ENCODE peak calls at places on chromosomes 11 and 22, in six cellular contexts. M is HCT116, S is astrocyte, I is BE2C, Q is right cardiac atrium, Z is neural progenitor cell. K is an unnamed sample.

GRCh38 chr11:56783448-56784041 is 35.0 kb upstream of the OR9G4 start:
- DNase-seq in S (peak; percentile 29), I (no peak), Q (no peak), M (peak; percentile 52), Z (peak; percentile 90), K (peak; percentile 72)

GRCh38 chr22:45804319-45804985 is 132.8 kb downstream of the ATXN10 start:
- DNase-seq in I (no peak), M (no peak), S (no peak), Q (no peak), Z (no peak), K (no peak)

GRCh38 chr11:129639300-129639699 is 176.3 kb upstream of the TMEM45B start:
- DNase-seq in S (peak; percentile 99), Z (no peak), M (peak; percentile 96), Q (no peak), I (no peak), K (no peak)

GRCh38 chr11:57249384-57250319 is 12.6 kb upstream of the APLNR start:
- DNase-seq in S (peak; percentile 19), Q (peak; percentile 85), I (peak; percentile 58), Z (peak; percentile 74), M (peak; percentile 27), K (peak; percentile 50)

GRCh38 chr11:69444381-69445130 is 36.9 kb upstream of the LINC01488 start:
- DNase-seq in I (no peak), M (no peak), Z (peak; percentile 79), S (peak; percentile 90), Q (peak; percentile 85), K (no peak)

GRCh38 chr22:20392983-20393704 is 807 bp upstream of the ZNF74 start:
- DNase-seq in M (no peak), Z (no peak), Q (peak; percentile 64), I (no peak), S (no peak), K (no peak)

GRCh38 chr11:123511037-123511870 is 81.2 kb downstream of the GRAMD1B start:
- DNase-seq in M (peak; percentile 74), I (peak; percentile 97), Q (peak; percentile 92), Z (peak; percentile 95), S (peak; percentile 72), K (peak; percentile 85)

GRCh38 chr11:79471071-79471470 is 30.2 kb upstream of the TENM4 start:
- DNase-seq in Z (no peak), S (no peak), Q (no peak), I (no peak), M (no peak), K (no peak)

GRCh38 chr11:107962181-107962580 is 33.9 kb downstream of the RAB39A start:
- DNase-seq in Z (no peak), I (no peak), M (no peak), S (peak; percentile 8), Q (no peak), K (no peak)

GRCh38 chr11:1682225-1682901 is 14.6 kb upstream of the KRTAP5-6 start:
- DNase-seq in M (no peak), Q (no peak), I (no peak), Z (no peak), S (no peak), K (no peak)

GRCh38 chr11:15884792-15885540 is 471.4 kb downstream of the SOX6 start:
- DNase-seq in S (no peak), I (peak; percentile 36), Z (no peak), M (no peak), Q (peak; percentile 68), K (no peak)

GRCh38 chr11:58024601-58025091 is 965 bp downstream of the OR9Q1 start:
- DNase-seq in S (peak; percentile 42), M (no peak), Q (peak; percentile 91), Z (no peak), I (no peak), K (no peak)

GRCh38 chr11:2996976-2997375 is 4.8 kb upstream of the NAP1L4 start:
- DNase-seq in I (no peak), Q (no peak), S (no peak), Z (no peak), M (no peak), K (no peak)
- H3K9me3 ChIP-seq in I (no peaks in the 10 kb centered on the region), Q (no peaks in the 10 kb centered on the region), S (no peaks in the 10 kb centered on the region), Z (no peaks in the 10 kb centered on the region), M (no peaks in the 10 kb centered on the region), K (peaks cover 3% of the 10 kb centered on the region)

GRCh38 chr11:5696210-5696609 is 6.6 kb downstream of the TRIM22 start:
- DNase-seq in Z (no peak), M (no peak), S (no peak), Q (no peak), I (no peak), K (no peak)

GRCh38 chr11:5703741-5704536 is 14.3 kb downstream of the TRIM22 start:
- DNase-seq in I (no peak), S (no peak), Q (no peak), Z (no peak), M (no peak), K (no peak)

GRCh38 chr11:5701184-5701583 is 11.6 kb downstream of the TRIM22 start:
- DNase-seq in S (no peak), I (no peak), Q (no peak), M (no peak), Z (no peak), K (no peak)

GRCh38 chr11:5698281-5698680 is 8.7 kb downstream of the TRIM22 start:
- DNase-seq in Z (no peak), S (no peak), Q (no peak), M (no peak), I (no peak), K (no peak)

GRCh38 chr11:5700422-5701064 is 11.0 kb downstream of the TRIM22 start:
- DNase-seq in I (no peak), Q (no peak), Z (no peak), S (no peak), M (no peak), K (no peak)
- H3K4me3 ChIP-seq in I (no peak overlapping the region), Q (no peak overlapping the region), Z (no peak overlapping the region), S (no peak overlapping the region), M (no peak overlapping the region), K (no peak overlapping the region)

GRCh38 chr22:41910050-41910598 is 4.8 kb downstream of the SHISA8 start:
- DNase-seq in Z (peak; percentile 75), M (no peak), Q (peak; percentile 77), I (no peak), S (no peak), K (no peak)
- H3K27me3 ChIP-seq in Z (peaks cover 76% of the 10 kb centered on the region), M (no peaks in the 10 kb centered on the region), Q (no peaks in the 10 kb centered on the region), I (peaks cover 62% of the 10 kb centered on the region), S (peaks cover 35% of the 10 kb centered on the region), K (peaks cover 50% of the 10 kb centered on the region)

GRCh38 chr22:47465222-47465621 is 702.8 kb downstream of the TBC1D22A start:
- DNase-seq in S (no peak), Z (no peak), I (no peak), Q (no peak), M (no peak), K (no peak)
- H3K9me3 ChIP-seq in S (peaks cover 10% of the 10 kb centered on the region), Z (no peaks in the 10 kb centered on the region), I (no peaks in the 10 kb centered on the region), Q (peaks cover 2% of the 10 kb centered on the region), M (no peaks in the 10 kb centered on the region), K (peaks cover 11% of the 10 kb centered on the region)

DNA sequence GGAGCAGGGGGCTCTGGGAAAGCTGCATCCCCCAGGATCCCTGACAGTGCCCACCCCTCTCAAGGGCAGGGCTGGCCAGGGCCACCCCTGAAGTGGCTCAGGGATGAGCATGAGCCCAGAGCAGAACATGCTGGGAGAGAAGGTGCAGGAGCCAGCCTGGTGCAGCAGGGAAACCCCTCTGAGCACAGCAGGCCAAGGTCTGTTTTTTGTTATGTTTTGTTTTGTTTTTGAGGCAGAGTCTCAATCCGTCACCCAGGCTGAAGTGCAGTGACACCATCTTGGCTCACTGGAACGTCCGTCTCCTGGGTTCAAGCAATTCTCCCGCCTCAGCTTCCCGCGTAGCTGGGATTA is 792 bp upstream of the SBF1 start:
- DNase-seq in S (no peak), Q (no peak), I (no peak), M (no peak), Z (no peak), K (no peak)
- H3K4me3 ChIP-seq in S (peak overlapping the region; percentile 63), Q (no peak overlapping the region), I (peak overlapping the region; percentile 67), M (peak overlapping the region; percentile 87), Z (peak overlapping the region; percentile 91), K (peak overlapping the region; percentile 27)

GRCh38 chr22:35612903-35613302 is 4.2 kb downstream of the MB start:
- DNase-seq in Z (no peak), Q (peak; percentile 79), S (no peak), I (no peak), M (no peak), K (no peak)
- H3K27me3 ChIP-seq in Z (no peaks in the 10 kb centered on the region), Q (no peaks in the 10 kb centered on the region), S (peaks cover 21% of the 10 kb centered on the region), I (no peaks in the 10 kb centered on the region), M (no peaks in the 10 kb centered on the region), K (no peaks in the 10 kb centered on the region)

GRCh38 chr22:48178536-48178935 is 1416.1 kb downstream of the TBC1D22A start:
- DNase-seq in M (no peak), S (no peak), Z (no peak), I (no peak), Q (no peak), K (no peak)

GRCh38 chr22:48175721-48176120 is 1413.3 kb downstream of the TBC1D22A start:
- DNase-seq in Z (no peak), M (no peak), I (no peak), Q (no peak), S (no peak), K (no peak)

GRCh38 chr22:48179571-48180546 is 1417.4 kb downstream of the TBC1D22A start:
- DNase-seq in I (no peak), Q (no peak), Z (no peak), M (no peak), S (no peak), K (no peak)

GRCh38 chr22:48180631-48181030 is 1418.2 kb downstream of the TBC1D22A start:
- DNase-seq in I (no peak), Q (no peak), M (no peak), S (no peak), Z (no peak), K (no peak)

DNA sequence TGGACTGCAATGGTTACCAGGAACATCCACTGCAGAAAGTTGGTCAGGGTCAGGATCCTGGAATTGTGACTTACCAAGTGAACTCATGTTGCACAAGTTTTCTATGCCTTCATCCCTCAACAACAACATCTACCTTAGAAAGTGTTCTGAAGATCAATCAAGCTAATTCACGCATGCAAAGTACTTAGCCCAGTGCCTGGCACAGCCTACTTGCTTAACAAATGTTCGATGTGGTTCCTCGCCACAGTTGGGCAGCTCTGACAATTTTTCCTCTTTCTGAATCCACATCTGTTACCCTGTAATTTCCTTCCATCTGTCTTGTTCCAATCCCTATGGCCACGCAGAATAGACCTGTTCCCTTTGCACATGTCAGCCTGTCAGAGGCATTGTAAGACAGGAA is 1415.1 kb downstream of the TBC1D22A start:
- DNase-seq in M (no peak), S (no peak), Q (no peak), Z (no peak), I (no peak), K (no peak)
- H3K9me3 ChIP-seq in M (no peaks in the 10 kb centered on the region), S (no peaks in the 10 kb centered on the region), Q (no peaks in the 10 kb centered on the region), Z (no peaks in the 10 kb centered on the region), I (peaks cover 4% of the 10 kb centered on the region), K (no peaks in the 10 kb centered on the region)

DNA sequence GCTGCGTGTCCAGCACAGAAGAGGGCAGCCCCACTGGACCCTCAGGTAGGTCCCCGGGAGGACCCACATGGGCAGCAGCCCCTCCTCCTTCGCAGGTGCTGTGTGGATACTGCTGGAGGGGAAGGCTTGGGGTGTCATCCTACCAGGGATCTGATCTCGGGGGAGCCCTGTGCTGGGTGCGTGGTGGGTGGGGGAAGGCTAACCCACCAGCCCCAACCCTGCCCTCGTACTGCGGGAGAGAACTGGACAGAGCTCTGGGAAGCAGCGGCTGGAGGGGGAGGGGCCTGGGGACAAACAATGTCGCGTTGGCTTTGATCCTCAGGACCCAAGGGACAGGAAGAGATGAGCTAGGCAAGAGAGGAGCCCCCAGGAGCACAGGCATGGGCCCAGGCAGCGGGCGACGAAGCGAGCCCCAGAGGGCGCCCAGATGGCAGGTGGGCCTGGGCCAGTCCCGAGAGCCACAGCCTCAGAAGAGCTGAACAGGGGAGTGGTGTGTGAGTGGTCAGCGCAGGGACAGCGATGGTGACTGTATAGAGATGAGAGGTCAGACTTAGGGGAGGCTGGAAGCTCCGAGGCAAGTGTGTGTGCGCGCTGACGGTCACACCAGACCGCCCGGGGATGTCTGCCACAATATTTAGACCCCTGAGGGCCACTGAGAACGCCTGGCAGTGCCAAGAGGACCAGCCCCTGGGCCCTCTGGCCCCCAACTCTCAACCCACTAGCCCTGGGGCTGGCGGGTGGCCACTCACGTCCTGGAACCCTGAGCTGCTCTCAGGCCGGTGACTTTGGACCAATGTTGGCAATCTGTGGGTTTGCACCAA is 1.4 kb upstream of the PIM3 start:
- DNase-seq in Q (peak; percentile 62), S (no peak), M (no peak), Z (peak; percentile 49), I (peak; percentile 27), K (no peak)
- H3K4me3 ChIP-seq in Q (no peak overlapping the region), S (peak overlapping the region; percentile 75), M (peak overlapping the region; percentile 95), Z (peak overlapping the region; percentile 69), I (peak overlapping the region; percentile 87), K (peak overlapping the region; percentile 57)